ENCODE peak calls at places on chromosomes 13 and 19, in five cellular contexts. One of them, this sample, is unnamed.
A peak's percentile ranks its signal among the peaks of the same experiment; 100 is the strongest.

GRCh38 chr13:18954254-18954653 is 227.4 kb downstream of the TUBA3C start:
- DNase-seq in lung: no peak
- DNase-seq in Calu3: no peak
- DNase-seq in HFFc6: no peak
- DNase-seq in AG08396: no peak
- DNase-seq in this sample: no peak

GRCh38 chr19:39038098-39038497 is 5.7 kb upstream of the FBXO27 start:
- DNase-seq in HFFc6: peak; percentile 32
- DNase-seq in AG08396: peak; percentile 64
- DNase-seq in Calu3: peak; percentile 69
- DNase-seq in lung: peak; percentile 39
- DNase-seq in this sample: peak; percentile 35

GRCh38 chr13:40651866-40652587 is 14.4 kb downstream of the FOXO1 start:
- DNase-seq in lung: no peak
- DNase-seq in AG08396: no peak
- DNase-seq in Calu3: no peak
- DNase-seq in HFFc6: no peak
- DNase-seq in this sample: no peak

GRCh38 chr13:68522184-68522583 is 1292.0 kb upstream of the PCDH9 start:
- DNase-seq in HFFc6: no peak
- DNase-seq in Calu3: no peak
- DNase-seq in lung: no peak
- DNase-seq in AG08396: no peak
- DNase-seq in this sample: no peak

GRCh38 chr13:39035799-39036198 is 2.1 kb downstream of the PROSER1 start:
- DNase-seq in AG08396: no peak
- DNase-seq in Calu3: no peak
- DNase-seq in lung: no peak
- DNase-seq in HFFc6: no peak
- DNase-seq in this sample: no peak

GRCh38 chr13:64234255-64234654 is 2818.6 kb upstream of the PCDH20 start:
- DNase-seq in Calu3: no peak
- DNase-seq in lung: no peak
- DNase-seq in AG08396: no peak
- DNase-seq in HFFc6: no peak
- DNase-seq in this sample: no peak

GRCh38 chr13:98483636-98484288 is 93.1 kb downstream of the STK24 start:
- DNase-seq in Calu3: no peak
- DNase-seq in AG08396: no peak
- DNase-seq in HFFc6: no peak
- DNase-seq in lung: no peak
- DNase-seq in this sample: peak; percentile 51

GRCh38 chr13:41917641-41918040 is 43.3 kb downstream of the VWA8 start:
- DNase-seq in HFFc6: peak; percentile 60
- DNase-seq in lung: no peak
- DNase-seq in Calu3: no peak
- DNase-seq in AG08396: peak; percentile 18
- DNase-seq in this sample: no peak

GRCh38 chr19:37309834-37310575 is 60.9 kb upstream of the ZNF527 start:
- DNase-seq in lung: no peak
- DNase-seq in AG08396: no peak
- DNase-seq in Calu3: no peak
- DNase-seq in HFFc6: no peak
- DNase-seq in this sample: no peak

GRCh38 chr19:53580871-53581835 is 43.2 kb downstream of the ZNF331 start:
- DNase-seq in AG08396: no peak
- DNase-seq in HFFc6: no peak
- DNase-seq in lung: no peak
- DNase-seq in Calu3: no peak
- DNase-seq in this sample: no peak

GRCh38 chr13:108120332-108120731 is 95.0 kb downstream of the LIG4 start:
- DNase-seq in AG08396: no peak
- DNase-seq in lung: no peak
- DNase-seq in HFFc6: no peak
- DNase-seq in Calu3: no peak
- DNase-seq in this sample: no peak

GRCh38 chr13:107993239-107993948 is 221.9 kb downstream of the LIG4 start:
- DNase-seq in Calu3: no peak
- DNase-seq in AG08396: no peak
- DNase-seq in lung: no peak
- DNase-seq in HFFc6: no peak
- DNase-seq in this sample: no peak

GRCh38 chr13:47004552-47004951 is 107.7 kb upstream of the HTR2A start:
- DNase-seq in Calu3: no peak
- DNase-seq in lung: no peak
- DNase-seq in AG08396: no peak
- DNase-seq in HFFc6: no peak
- DNase-seq in this sample: no peak

GRCh38 chr19:28045621-28046020 is 1167.3 kb downstream of the UQCRFS1 start:
- DNase-seq in AG08396: no peak
- DNase-seq in lung: no peak
- DNase-seq in HFFc6: no peak
- DNase-seq in Calu3: no peak
- DNase-seq in this sample: no peak

GRCh38 chr19:17043744-17044143 is 17.1 kb upstream of the CPAMD8 start:
- DNase-seq in lung: no peak
- DNase-seq in AG08396: no peak
- DNase-seq in HFFc6: no peak
- DNase-seq in Calu3: no peak
- DNase-seq in this sample: no peak

GRCh38 chr19:11181488-11181887 is 15.9 kb downstream of the KANK2 start:
- DNase-seq in AG08396: no peak
- DNase-seq in Calu3: no peak
- DNase-seq in lung: no peak
- DNase-seq in HFFc6: no peak
- DNase-seq in this sample: no peak

GRCh38 chr19:4970558-4971423 is 1.9 kb downstream of the KDM4B start:
- DNase-seq in HFFc6: no peak
- DNase-seq in Calu3: no peak
- DNase-seq in AG08396: no peak
- DNase-seq in lung: no peak
- DNase-seq in this sample: peak; percentile 73